ENCODE peak calls at places on chromosome 7, in six cellular contexts. F is activated CD4-positive, alpha-beta T cell treated with anti-CD3 and anti-CD28 coated beads, Interleukin-2, amount 10 ng/mL, durations not matched to agents 24 days and 14 days; U is NCI-H1417; K is ecto neural progenitor cell; J is left ventricle myocardium superior; P is KBM-7. L is an unnamed sample.

GRCh38 chr7:101177644-101178043 is 2.4 kb downstream of the NAT16 start:
- DNase-seq in U (no peak), K (no peak), P (no peak), J (no peak), F (no peak), L (no peak)

GRCh38 chr7:51187941-51188340 is 128.7 kb downstream of the COBL start:
- DNase-seq in P (no peak), U (no peak), J (peak; percentile 67), K (peak; percentile 79), F (no peak), L (no peak)

GRCh38 chr7:4850262-4850795 is 11.5 kb downstream of the PAPOLB start:
- DNase-seq in F (no peak), K (no peak), P (no peak), U (no peak), J (no peak), L (no peak)

GRCh38 chr7:28989596-28989980 is 31.5 kb upstream of the TRIL start:
- DNase-seq in F (no peak), P (no peak), U (no peak), J (no peak), K (no peak), L (no peak)

GRCh38 chr7:36979810-36980248 is 255.5 kb upstream of the AOAH start:
- DNase-seq in P (no peak), J (no peak), U (no peak), F (no peak), K (no peak), L (no peak)

GRCh38 chr7:30931927-30932540 is 20.4 kb downstream of the AQP1 start:
- DNase-seq in U (no peak), J (no peak), F (peak; percentile 47), P (no peak), K (no peak), L (no peak)

GRCh38 chr7:125122225-125122624 is 192.6 kb upstream of the POT1 start:
- DNase-seq in U (peak; percentile 86), J (no peak), K (no peak), P (no peak), F (no peak), L (no peak)

GRCh38 chr7:73986158-73986631 is 41.8 kb upstream of the ELN start:
- DNase-seq in J (peak; percentile 86), F (no peak), U (no peak), P (no peak), K (no peak), L (no peak)

GRCh38 chr7:21028990-21029337 is 242.3 kb upstream of the SP8 start:
- DNase-seq in U (no peak), J (no peak), F (no peak), P (no peak), K (peak; percentile 52), L (no peak)

GRCh38 chr7:42792841-42793240 is 119.0 kb downstream of the C7orf25 start:
- DNase-seq in U (no peak), P (no peak), K (no peak), F (no peak), J (no peak), L (no peak)

GRCh38 chr7:99541212-99541611 is 10.7 kb downstream of the FAM200A start:
- DNase-seq in J (no peak), P (no peak), K (no peak), F (no peak), U (no peak), L (no peak)

GRCh38 chr7:80175744-80176143 is 41.1 kb downstream of the GNAI1 start:
- DNase-seq in J (no peak), K (no peak), U (no peak), F (no peak), P (no peak), L (no peak)

GRCh38 chr7:7567898-7568531 is 1.3 kb downstream of the MIOS start:
- DNase-seq in P (no peak), F (no peak), J (no peak), K (no peak), U (no peak), L (no peak)

GRCh38 chr7:63105978-63106377 is 892.7 kb upstream of the ZNF722 start:
- DNase-seq in J (no peak), P (no peak), U (no peak), K (no peak), F (no peak), L (no peak)

GRCh38 chr7:98312201-98312600 is 30.7 kb downstream of the BRI3 start:
- DNase-seq in F (no peak), P (no peak), U (no peak), J (no peak), K (no peak), L (no peak)

GRCh38 chr7:89054364-89054763 is 258.8 kb upstream of the TEX47 start:
- DNase-seq in K (no peak), F (no peak), J (no peak), U (no peak), P (no peak), L (no peak)

L was measured in NCI-H1048.